ENCODE peak calls at places on chromosome 15, in seven cellular contexts. M, H, A, V, O, R and P are unnamed samples. For H3K36me3, the result is how much of the 10 kb centered on the place peaks cover.

GRCh38 chr15:59569477-59569876 is 42.1 kb upstream of the GCNT3 start:
- DNase-seq in O (no peak), V (no peak), A (no peak), H (no peak), R (no peak), M (no peak), P (no peak)

GRCh38 chr15:55632434-55632833 is 44.3 kb upstream of the PYGO1 start:
- DNase-seq in R (no peak), M (no peak), O (no peak), H (no peak), A (no peak), V (no peak), P (no peak)

GRCh38 chr15:62060896-62061280 is 641 bp upstream of the VPS13C start:
- DNase-seq in O (no peak), V (no peak), A (no peak), M (no peak), H (no peak), R (no peak), P (no peak)

GRCh38 chr15:82571722-82572222 is 31.5 kb upstream of the RPS17 start:
- DNase-seq in M (peak), O (peak), A (peak), R (peak), V (peak), H (peak), P (peak)

GRCh38 chr15:39357478-39358268 is 223.2 kb upstream of the THBS1 start:
- DNase-seq in A (no peak), O (no peak), V (no peak), H (no peak), R (no peak), M (no peak), P (no peak)

GRCh38 chr15:92907229-92907628 is 7.1 kb downstream of the CHD2 start:
- DNase-seq in A (no peak), R (no peak), V (no peak), H (no peak), O (no peak), M (no peak), P (no peak)

GRCh38 chr15:64144565-64145281 is 6.8 kb upstream of the SNX22 start:
- DNase-seq in A (no peak), V (peak), H (no peak), O (no peak), M (no peak), R (no peak), P (no peak)

GRCh38 chr15:93399121-93399520 is 310.1 kb upstream of the RGMA start:
- DNase-seq in M (no peak), H (no peak), A (no peak), R (no peak), O (no peak), V (no peak), P (no peak)

GRCh38 chr15:27846722-27847420 is 252.2 kb downstream of the OCA2 start:
- DNase-seq in V (no peak), A (no peak), H (no peak), M (no peak), O (no peak), R (no peak), P (no peak)

GRCh38 chr15:85760049-85760448 is 34.7 kb downstream of the KLHL25 start:
- DNase-seq in M (no peak), V (no peak), H (no peak), O (no peak), R (no peak), A (no peak), P (no peak)

GRCh38 chr15:68550498-68551295 is 28.1 kb upstream of the CORO2B start:
- DNase-seq in O (peak), H (peak), R (peak), V (peak), M (peak), A (peak), P (peak)

GRCh38 chr15:28085489-28086174 is 13.5 kb downstream of the OCA2 start:
- DNase-seq in A (no peak), V (no peak), O (no peak), M (no peak), R (no peak), H (no peak), P (no peak)

GRCh38 chr15:80068578-80068977 is 9.1 kb downstream of the ZFAND6 start:
- DNase-seq in A (no peak), O (peak), H (no peak), R (no peak), V (no peak), M (peak), P (no peak)

GRCh38 chr15:60757273-60757672 is 278.3 kb upstream of the ICE2 start:
- DNase-seq in H (no peak), A (no peak), V (no peak), M (no peak), R (no peak), O (no peak), P (no peak)

GRCh38 chr15:42272768-42273098 is 268 bp upstream of the GANC start:
- DNase-seq in A (no peak), H (no peak), V (no peak), M (no peak), O (no peak), R (no peak), P (no peak)

GRCh38 chr15:42270996-42271395 is 2.0 kb upstream of the GANC start:
- DNase-seq in H (no peak), R (no peak), A (peak), M (no peak), V (no peak), O (no peak), P (no peak)

GRCh38 chr15:42264790-42265189 is 8.2 kb upstream of the GANC start:
- DNase-seq in V (no peak), M (no peak), O (no peak), R (no peak), A (no peak), H (no peak), P (no peak)

GRCh38 chr15:42270551-42270950 is 2.5 kb upstream of the GANC start:
- DNase-seq in R (no peak), A (no peak), V (no peak), H (no peak), M (no peak), O (no peak), P (no peak)

DNA sequence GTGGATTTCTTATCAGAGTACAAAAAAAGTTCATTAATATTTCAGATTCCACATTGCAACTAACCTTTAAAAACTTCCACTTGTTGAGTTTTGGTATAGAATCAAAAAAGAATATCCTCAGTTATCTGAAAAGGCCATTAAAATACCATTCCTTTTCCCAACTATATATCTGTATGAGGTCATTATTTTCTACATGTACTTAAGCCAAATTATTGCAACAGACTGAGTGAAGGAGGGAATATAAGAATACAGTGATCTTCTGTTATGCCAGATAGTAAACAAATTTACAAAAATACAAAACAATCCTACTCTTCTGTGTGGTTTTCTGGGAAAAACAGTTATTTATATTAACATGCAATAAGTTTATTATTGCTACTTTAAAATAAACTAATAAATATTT is 5.7 kb upstream of the GANC start:
- DNase-seq in M (no peak), H (no peak), V (no peak), A (no peak), O (no peak), R (no peak), P (no peak)
- H3K36me3 ChIP-seq in M (half or more), H (under half), V (under half), A (under half), O (half or more), R (under half), P (half or more)

GRCh38 chr15:75044258-75044878 is 21.0 kb downstream of the PPCDC start:
- DNase-seq in H (no peak), O (no peak), A (no peak), R (no peak), M (no peak), V (no peak), P (no peak)

GRCh38 chr15:75042730-75043508 is 19.5 kb downstream of the PPCDC start:
- DNase-seq in A (peak), V (peak), R (no peak), M (peak), H (peak), O (peak), P (peak)

GRCh38 chr15:75045332-75046015 is 22.1 kb downstream of the PPCDC start:
- DNase-seq in M (no peak), O (no peak), R (no peak), V (no peak), A (no peak), H (no peak), P (no peak)

GRCh38 chr15:75038948-75039533 is 15.7 kb downstream of the PPCDC start:
- DNase-seq in A (no peak), O (no peak), V (no peak), M (no peak), H (no peak), R (no peak), P (no peak)

DNA sequence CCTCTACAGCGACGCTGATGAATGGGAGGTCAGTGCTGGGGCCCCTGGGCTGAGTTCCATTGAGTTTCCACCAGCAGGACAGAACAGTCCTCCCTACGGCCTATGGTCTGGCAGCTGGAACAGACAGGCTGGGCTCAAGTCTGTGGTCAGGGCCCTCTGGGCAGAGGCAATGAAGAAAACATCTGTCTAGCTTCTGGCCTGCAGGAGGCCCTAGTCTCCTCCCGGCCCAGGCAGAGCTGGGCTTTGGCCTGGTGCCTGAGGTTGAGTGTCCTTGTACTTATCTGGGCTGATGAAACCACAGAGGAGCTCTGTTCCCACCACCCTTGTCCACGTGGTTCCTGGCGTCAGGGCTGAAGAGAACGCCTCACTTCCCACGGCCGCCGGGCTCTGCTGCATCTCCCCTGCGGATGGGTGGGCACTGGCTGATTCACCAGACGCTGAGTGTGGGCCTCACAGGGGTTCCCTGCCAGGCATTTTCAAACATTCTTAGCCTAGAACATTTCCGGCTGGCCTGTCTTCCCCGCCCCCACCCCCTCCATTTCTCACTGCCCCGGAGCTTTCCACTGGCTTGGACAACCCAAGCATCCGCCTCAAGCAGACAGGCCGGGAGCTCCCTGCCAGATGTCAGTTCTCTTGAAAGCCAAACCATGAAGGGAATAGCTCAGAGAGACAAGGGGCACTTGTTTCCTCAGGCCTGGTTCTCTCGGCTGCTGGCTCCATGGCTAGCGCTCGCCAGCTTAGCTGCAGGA is 20.3 kb downstream of the PPCDC start:
- DNase-seq in H (peak), V (peak), M (peak), R (no peak), O (no peak), A (peak), P (peak)
- H3K36me3 ChIP-seq in H (under half), V (under half), M (under half), R (under half), O (under half), A (under half), P (under half)

GRCh38 chr15:76861815-76862397 is 43.2 kb downstream of the SCAPER start:
- DNase-seq in R (no peak), A (no peak), H (no peak), M (no peak), O (peak), V (no peak), P (no peak)

GRCh38 chr15:76863123-76863522 is 42.0 kb downstream of the SCAPER start:
- DNase-seq in A (no peak), M (no peak), R (peak), V (no peak), O (no peak), H (no peak), P (no peak)

GRCh38 chr15:76865548-76865991 is 39.6 kb downstream of the SCAPER start:
- DNase-seq in V (no peak), A (no peak), M (no peak), R (no peak), H (no peak), O (no peak), P (no peak)

GRCh38 chr15:76866008-76866407 is 39.1 kb downstream of the SCAPER start:
- DNase-seq in R (no peak), H (no peak), M (no peak), O (no peak), V (no peak), A (no peak), P (no peak)

GRCh38 chr15:76863693-76864092 is 41.4 kb downstream of the SCAPER start:
- DNase-seq in M (no peak), O (no peak), V (no peak), H (no peak), A (no peak), R (no peak), P (no peak)
- H3K36me3 ChIP-seq in M (under half), O (under half), V (under half), H (under half), A (under half), R (under half), P (under half)

DNA sequence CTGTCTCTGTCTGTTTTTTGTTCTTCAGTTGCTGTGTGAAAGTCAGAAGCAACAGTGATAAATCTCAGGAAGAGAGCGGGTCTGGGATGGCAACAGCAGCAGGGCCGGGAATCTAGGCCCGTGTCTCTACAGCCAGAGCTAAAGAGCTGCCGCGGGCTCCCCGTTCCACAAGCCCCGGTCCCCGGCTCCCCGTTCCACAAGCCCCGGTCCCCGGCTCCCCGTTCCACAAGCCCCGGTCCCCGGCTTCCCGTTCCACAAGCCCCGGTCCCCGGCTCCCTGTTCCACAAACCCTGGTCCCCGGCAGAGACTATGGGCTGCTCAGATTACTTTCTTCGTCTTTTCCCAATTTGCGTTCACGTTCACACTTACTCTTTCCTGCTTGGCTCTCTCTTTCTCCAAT is 19.5 kb downstream of the RCCD1 start:
- DNase-seq in O (no peak), V (no peak), R (no peak), A (no peak), H (no peak), M (no peak), P (no peak)
- H3K36me3 ChIP-seq in O (half or more), V (under half), R (half or more), A (under half), H (under half), M (half or more), P (under half)

GRCh38 chr15:67019069-67019468 is 46.3 kb upstream of the SMAD3 start:
- DNase-seq in V (no peak), H (no peak), A (no peak), M (no peak), R (no peak), O (no peak), P (peak)
- H3K36me3 ChIP-seq in V (under half), H (under half), A (under half), M (under half), R (under half), O (under half), P (under half)

DNA sequence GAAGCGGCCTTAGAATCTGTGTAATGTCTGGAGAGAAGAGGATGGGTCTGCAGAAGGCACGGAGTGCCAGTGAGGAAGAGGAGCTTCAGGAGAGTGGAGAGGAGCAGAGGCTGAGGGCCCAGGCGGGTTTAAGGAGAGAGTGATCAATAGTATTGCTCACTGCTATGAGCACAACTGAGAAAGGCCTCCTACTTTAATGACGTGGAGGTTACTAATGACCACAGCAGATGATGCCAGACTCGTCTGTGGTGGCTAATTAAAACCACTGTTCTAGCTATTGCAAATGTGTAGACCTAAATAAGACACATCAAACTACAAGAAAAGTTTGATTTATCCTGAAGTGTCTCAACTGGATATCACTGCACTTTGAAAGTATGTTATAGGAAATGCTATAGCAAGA is 33.2 kb downstream of the MTMR10 start:
- DNase-seq in O (no peak), A (no peak), H (no peak), R (no peak), M (no peak), V (no peak), P (no peak)
- H3K36me3 ChIP-seq in O (half or more), A (under half), H (under half), R (under half), M (under half), V (under half), P (half or more)